ENCODE peak calls at places on chromosomes 1 and 21, in ten cellular contexts. Y, A, G, T, B, D, K, F, W and M are unnamed samples.

GRCh38 chr1:8239306-8240023 is 78.4 kb upstream of the SLC45A1 start:
- DNase-seq in Y (no peak), A (no peak), G (peak; percentile 48), T (peak; percentile 30), B (no peak), D (no peak), K (no peak), F (no peak), W (no peak), M (no peak)

GRCh38 chr1:197144570-197145325 is 1.7 kb downstream of the ASPM start:
- DNase-seq in Y (peak; percentile 8), A (peak; percentile 47), G (no peak), T (peak; percentile 55), B (no peak), D (no peak), K (peak; percentile 31), F (no peak), W (no peak), M (no peak)

GRCh38 chr1:192053661-192054060 is 104.6 kb upstream of the RGS18 start:
- DNase-seq in Y (no peak), A (no peak), G (no peak), T (no peak), B (no peak), D (no peak), K (no peak), F (no peak), W (no peak), M (no peak)

GRCh38 chr1:74323937-74324473 is 88.8 kb downstream of the TNNI3K start:
- DNase-seq in Y (no peak), A (no peak), G (no peak), T (no peak), B (no peak), D (no peak), K (no peak), F (no peak), W (no peak), M (no peak)

GRCh38 chr1:83083589-83084224 is 915.2 kb downstream of the TTLL7 start:
- DNase-seq in Y (no peak), A (no peak), G (no peak), T (no peak), B (no peak), D (no peak), K (no peak), F (no peak), W (no peak), M (no peak)

GRCh38 chr21:35366348-35367085 is 317.4 kb upstream of the RUNX1 start:
- DNase-seq in Y (no peak), A (no peak), G (no peak), T (peak; percentile 92), B (no peak), D (no peak), K (no peak), F (no peak), W (no peak), M (peak; percentile 83)

GRCh38 chr1:97396463-97396862 is 524.4 kb downstream of the DPYD start:
- DNase-seq in Y (no peak), A (peak; percentile 12), G (no peak), T (peak; percentile 6), B (no peak), D (no peak), K (no peak), F (no peak), W (no peak), M (no peak)

GRCh38 chr21:14712121-14712520 is 166.0 kb upstream of the SAMSN1 start:
- DNase-seq in Y (no peak), A (peak; percentile 57), G (no peak), T (no peak), B (no peak), D (no peak), K (peak; percentile 52), F (no peak), W (no peak), M (no peak)

GRCh38 chr1:172732427-172732826 is 73.5 kb downstream of the FASLG start:
- DNase-seq in Y (no peak), A (no peak), G (no peak), T (no peak), B (no peak), D (no peak), K (no peak), F (no peak), W (no peak), M (no peak)

GRCh38 chr1:79614762-79615161 is 608.2 kb upstream of the ADGRL4 start:
- DNase-seq in Y (no peak), A (no peak), G (no peak), T (peak; percentile 34), B (no peak), D (no peak), K (no peak), F (no peak), W (no peak), M (no peak)

GRCh38 chr1:156276966-156277381 is 5.7 kb downstream of the SMG5 start:
- DNase-seq in Y (peak; percentile 54), A (peak; percentile 58), G (no peak), T (peak; percentile 51), B (no peak), D (no peak), K (no peak), F (no peak), W (no peak), M (no peak)

GRCh38 chr1:31798433-31799195 is 17.2 kb downstream of the SPOCD1 start:
- DNase-seq in Y (peak; percentile 39), A (peak; percentile 92), G (no peak), T (peak; percentile 95), B (no peak), D (peak; percentile 82), K (peak; percentile 89), F (no peak), W (no peak), M (peak; percentile 62)

GRCh38 chr21:36375994-36376393 is 9.2 kb upstream of the CHAF1B start:
- DNase-seq in Y (no peak), A (no peak), G (no peak), T (no peak), B (no peak), D (no peak), K (no peak), F (no peak), W (no peak), M (no peak)
- TF ChIP-seq CTCF in Y (no peak), A (no peak), G (no peak), T (no peak), B (no peak), D (no peak), K (no peak), F (no peak), W (no peak), M (no peak)

GRCh38 chr1:150235436-150235851 is 468 bp downstream of the ANP32E start:
- DNase-seq in Y (peak; percentile 46), A (no peak), G (no peak), T (peak; percentile 20), B (peak; percentile 37), D (no peak), K (no peak), F (no peak), W (no peak), M (no peak)
- TF ChIP-seq CTCF in Y (no peak), A (no peak), G (no peak), T (no peak), B (no peak), D (no peak), K (no peak), F (no peak), W (no peak), M (no peak)

DNA sequence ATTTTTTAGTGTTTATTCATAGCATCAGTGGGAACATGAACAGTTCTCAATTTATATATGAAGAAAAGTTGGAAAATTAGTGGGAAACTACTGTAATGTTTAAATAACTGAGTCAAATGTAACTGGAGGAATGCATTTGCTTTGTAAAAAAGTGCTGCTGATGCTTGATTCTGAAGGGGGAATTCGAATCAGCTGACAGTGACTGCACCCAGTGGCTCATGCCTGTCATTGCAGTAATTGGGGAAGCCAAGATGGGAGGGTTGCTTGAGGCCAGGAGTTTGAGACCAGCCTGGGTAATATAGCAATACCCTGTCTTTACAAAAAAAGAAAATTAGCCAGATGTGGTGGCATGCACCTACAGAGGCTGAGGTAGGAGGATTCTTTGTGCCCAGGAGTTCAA is 398.4 kb downstream of the ZP4 start:
- DNase-seq in Y (peak; percentile 18), A (no peak), G (no peak), T (no peak), B (no peak), D (no peak), K (no peak), F (no peak), W (no peak), M (no peak)
- TF ChIP-seq CTCF in Y (peak; percentile 32), A (no peak), G (no peak), T (no peak), B (no peak), D (no peak), K (no peak), F (no peak), W (peak; percentile 29), M (no peak)

GRCh38 chr1:114755006-114755936 is 2.5 kb downstream of the CSDE1 start:
- DNase-seq in Y (peak; percentile 57), A (no peak), G (no peak), T (peak; percentile 8), B (no peak), D (no peak), K (no peak), F (no peak), W (no peak), M (no peak)

GRCh38 chr1:114758251-114758832 is 558 bp upstream of the CSDE1 start:
- DNase-seq in Y (peak; percentile 27), A (peak; percentile 76), G (no peak), T (peak; percentile 30), B (no peak), D (no peak), K (peak; percentile 57), F (no peak), W (no peak), M (no peak)

GRCh38 chr1:114756009-114756892 is 1.5 kb downstream of the CSDE1 start:
- DNase-seq in Y (peak; percentile 6), A (no peak), G (no peak), T (peak; percentile 3), B (no peak), D (no peak), K (no peak), F (no peak), W (no peak), M (no peak)

GRCh38 chr1:114756949-114757454 is 782 bp downstream of the CSDE1 start:
- DNase-seq in Y (peak; percentile 82), A (peak; percentile 71), G (peak; percentile 52), T (peak; percentile 68), B (no peak), D (no peak), K (peak; percentile 66), F (peak; percentile 40), W (peak; percentile 36), M (peak; percentile 15)

DNA sequence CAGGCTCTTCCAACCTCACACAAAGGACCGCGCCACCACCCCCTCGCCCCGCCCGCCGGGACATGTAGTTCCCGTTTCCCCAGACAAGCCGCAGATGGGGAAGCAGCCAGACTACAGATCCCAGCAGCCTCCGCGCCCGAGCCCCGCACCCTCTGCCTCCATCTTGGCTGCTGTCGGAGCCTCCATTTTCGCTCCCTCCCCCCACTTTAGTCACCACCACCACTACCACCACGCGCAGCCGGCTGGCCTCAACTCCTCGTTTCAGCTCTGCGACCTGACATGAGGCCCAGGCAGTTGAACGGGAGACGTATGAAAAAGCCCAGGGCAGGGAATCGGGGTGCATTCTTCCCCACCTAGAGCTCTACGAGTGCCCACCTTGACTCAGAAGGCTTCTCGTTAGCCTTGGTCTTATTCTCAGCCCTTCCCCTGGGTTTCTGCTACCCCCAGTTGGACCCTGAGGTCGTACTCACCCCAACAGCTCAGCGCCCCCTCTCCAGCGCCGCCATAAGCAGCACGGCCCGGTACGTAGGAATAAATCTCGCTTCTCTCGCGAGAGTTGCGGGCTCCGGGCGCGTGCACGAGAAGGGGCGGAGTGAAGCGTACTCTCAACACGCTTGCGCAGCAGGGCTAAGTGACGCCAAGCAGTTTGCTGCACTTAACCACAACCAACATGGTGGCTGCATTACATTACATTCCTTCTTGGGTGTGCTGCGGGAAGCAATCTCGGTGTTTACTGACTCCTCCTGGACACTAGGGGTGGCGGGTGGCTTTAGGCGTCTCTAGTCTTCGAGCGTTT is at the start of gene CSDE1:
- DNase-seq in Y (peak; percentile 97), A (peak; percentile 95), G (peak; percentile 98), T (peak; percentile 98), B (peak; percentile 95), D (peak; percentile 89), K (peak; percentile 95), F (peak; percentile 98), W (peak; percentile 95), M (peak; percentile 96)
- TF ChIP-seq CTCF in Y (peak; percentile 31), A (peak; percentile 65), G (no peak), T (peak; percentile 45), B (peak; percentile 63), D (peak; percentile 64), K (peak; percentile 60), F (peak; percentile 46), W (peak; percentile 70), M (peak; percentile 38)